ENCODE peak calls at places on chromosomes 2 and 18, in six cellular contexts. E, A, S, X, B and Q are unnamed samples.

GRCh38 chr2:213562539-213563180 is 278.4 kb downstream of the SPAG16 start:
- DNase-seq in S (no peak), A (no peak), X (no peak), E (no peak), B (no peak), Q (no peak)

GRCh38 chr2:168243061-168243460 is 4.3 kb downstream of the STK39 start:
- DNase-seq in S (no peak), E (no peak), A (no peak), X (no peak), B (no peak), Q (no peak)

GRCh38 chr2:102302458-102302857 is 8.9 kb upstream of the IL1RL1 start:
- DNase-seq in S (no peak), E (no peak), X (no peak), A (no peak), B (no peak), Q (no peak)

GRCh38 chr2:233535276-233535675 is 31.3 kb downstream of the USP40 start:
- DNase-seq in A (no peak), B (no peak), E (no peak), X (no peak), S (no peak), Q (no peak)

GRCh38 chr2:122980672-122981071 is 1044.4 kb upstream of the CNTNAP5 start:
- DNase-seq in E (no peak), B (peak; percentile 12), A (peak; percentile 59), S (no peak), X (no peak), Q (peak; percentile 39)

GRCh38 chr2:43228782-43229659 is 2.6 kb upstream of the ZFP36L2 start:
- DNase-seq in B (peak; percentile 30), E (no peak), X (no peak), A (no peak), S (no peak), Q (peak; percentile 33)

GRCh38 chr18:59604877-59605276 is 92.3 kb downstream of the CCBE1 start:
- DNase-seq in S (no peak), A (no peak), B (no peak), E (no peak), X (no peak), Q (peak; percentile 92)

GRCh38 chr18:77300579-77300978 is 50.9 kb downstream of the GALR1 start:
- DNase-seq in A (no peak), S (no peak), E (no peak), B (no peak), X (no peak), Q (no peak)

GRCh38 chr18:38966846-38967245 is 1401.2 kb upstream of the CELF4 start:
- DNase-seq in B (no peak), X (no peak), A (no peak), E (no peak), S (no peak), Q (peak; percentile 50)

GRCh38 chr2:74457549-74458131 is 598 bp upstream of the WBP1 start:
- DNase-seq in B (no peak), A (peak; percentile 86), E (no peak), X (no peak), S (peak; percentile 86), Q (peak; percentile 57)

GRCh38 chr2:189835855-189836558 is 51.8 kb downstream of the PMS1 start:
- DNase-seq in B (peak; percentile 31), A (no peak), X (no peak), E (no peak), S (no peak), Q (no peak)

GRCh38 chr18:10304853-10305252 is 149.6 kb upstream of the APCDD1 start:
- DNase-seq in X (no peak), B (peak; percentile 28), A (no peak), S (no peak), E (no peak), Q (peak; percentile 86)

GRCh38 chr2:36824281-36824680 is 127.8 kb downstream of the VIT start:
- DNase-seq in E (no peak), S (no peak), A (no peak), B (no peak), X (no peak), Q (no peak)

GRCh38 chr2:36820942-36821605 is 124.6 kb downstream of the VIT start:
- DNase-seq in S (no peak), X (no peak), E (no peak), A (no peak), B (no peak), Q (no peak)

GRCh38 chr2:36818542-36818941 is 122.0 kb downstream of the VIT start:
- DNase-seq in A (no peak), X (no peak), B (no peak), E (no peak), S (no peak), Q (no peak)

DNA sequence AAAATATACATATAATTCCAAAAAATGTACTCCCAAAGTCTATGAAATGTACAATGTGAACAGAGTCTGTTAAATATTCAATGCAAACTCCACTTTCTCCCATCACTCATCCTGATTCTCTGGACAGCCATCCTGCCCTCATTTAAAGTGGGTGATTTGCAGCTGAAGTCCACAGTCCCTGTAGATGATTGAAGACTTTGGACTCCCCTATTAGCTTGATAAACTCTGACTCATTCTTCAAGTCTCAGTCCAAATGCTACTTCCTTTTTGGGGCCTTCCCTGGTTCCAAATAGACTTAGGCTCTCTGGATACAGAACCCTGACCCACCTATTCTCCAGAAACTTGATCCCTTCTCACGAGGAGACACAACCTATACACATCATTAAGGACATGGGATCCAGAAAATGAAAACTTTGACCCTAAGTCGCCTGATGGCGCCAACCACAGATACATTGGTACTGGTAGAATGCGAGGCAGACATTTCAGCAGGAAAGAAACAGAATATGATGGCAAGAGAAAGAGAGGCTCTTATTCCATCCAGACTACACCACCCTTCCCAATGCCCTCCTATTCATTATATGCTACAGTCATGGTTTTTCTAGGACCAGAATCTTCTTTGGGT is 122.7 kb downstream of the VIT start:
- DNase-seq in B (no peak), A (no peak), X (no peak), S (no peak), E (no peak), Q (no peak)
- TF ChIP-seq CTCF in B (no peak), A (no peak), X (no peak), S (no peak), E (no peak), Q (no peak)

DNA sequence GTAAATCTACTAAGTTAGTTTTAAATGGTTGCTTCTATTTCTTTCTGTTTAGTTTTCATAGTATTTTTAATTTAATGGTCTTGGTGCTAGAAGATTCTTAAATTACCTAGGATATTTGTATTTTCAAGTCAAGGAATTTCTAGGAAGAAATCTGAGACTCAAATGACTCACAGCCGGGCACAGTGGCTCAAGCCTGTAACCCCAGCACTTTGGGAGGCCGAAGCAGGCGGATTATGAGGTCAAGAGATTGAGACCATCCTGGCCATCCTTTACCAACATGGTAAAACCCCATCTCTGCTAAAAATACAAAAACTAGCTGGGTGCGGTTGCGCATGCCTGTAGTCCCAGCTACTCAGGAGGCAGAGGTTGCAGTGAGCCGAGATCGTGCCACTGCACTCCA is 95.5 kb downstream of the C2orf74 start:
- DNase-seq in X (no peak), E (no peak), A (no peak), B (no peak), S (no peak), Q (no peak)
- H3K4me3 ChIP-seq in X (no peak overlapping the region), E (no peak overlapping the region), A (no peak overlapping the region), B (no peak overlapping the region), S (no peak overlapping the region), Q (no peak overlapping the region)

DNA sequence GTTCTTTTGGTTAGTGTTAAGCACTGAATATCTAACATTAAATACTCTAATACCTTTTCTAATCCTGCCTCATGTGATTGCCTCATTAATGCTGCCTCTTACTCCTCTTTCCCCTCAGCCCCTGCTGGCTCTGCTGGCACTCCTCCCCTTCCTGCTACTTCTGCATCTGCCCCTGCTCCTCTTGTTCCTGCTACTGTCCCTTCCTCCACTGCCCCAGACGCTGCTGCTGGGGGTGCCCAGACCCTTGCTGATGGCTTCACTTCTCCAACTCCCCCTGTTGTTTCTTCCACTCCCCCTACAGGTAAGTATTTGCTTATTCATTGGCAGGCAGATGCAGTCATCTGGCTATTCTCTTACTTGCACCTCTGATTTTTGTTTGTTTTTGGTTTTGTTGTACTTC is 68.5 kb downstream of the ABI2 start:
- DNase-seq in S (no peak), E (no peak), A (no peak), B (peak; percentile 32), X (no peak), Q (no peak)
- TF ChIP-seq CTCF in S (no peak), E (no peak), A (no peak), B (peak; percentile 66), X (peak; percentile 62), Q (peak; percentile 30)

GRCh38 chr18:79520473-79521390 is 125.0 kb downstream of the NFATC1 start:
- DNase-seq in S (no peak), E (no peak), X (no peak), B (no peak), A (peak; percentile 7), Q (no peak)
- H3K4me3 ChIP-seq in S (peak overlapping the region; percentile 22), E (no peak overlapping the region), X (no peak overlapping the region), B (no peak overlapping the region), A (no peak overlapping the region), Q (no peak overlapping the region)

DNA sequence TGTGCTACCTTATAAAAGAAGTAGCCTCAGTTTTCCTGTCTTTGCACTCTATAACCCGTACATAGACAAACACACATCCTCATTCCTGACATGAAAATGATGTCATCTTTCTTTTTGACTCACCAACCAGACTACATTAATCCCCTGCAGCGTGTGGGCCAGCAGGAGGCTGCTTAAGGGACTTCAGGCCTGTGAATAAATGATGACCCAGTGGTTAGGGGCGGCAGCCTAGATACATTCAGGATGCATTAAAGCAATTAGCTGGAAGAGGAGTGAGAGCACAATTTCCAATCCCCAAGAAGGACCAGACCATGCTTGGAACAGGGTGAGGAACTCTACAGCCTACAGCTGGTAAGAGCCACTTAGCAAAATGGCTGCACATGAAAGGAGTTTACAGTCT is 57.3 kb upstream of the KLF7 start:
- DNase-seq in X (no peak), S (no peak), B (peak; percentile 81), E (no peak), A (no peak), Q (peak; percentile 89)
- TF ChIP-seq CTCF in X (no peak), S (no peak), B (peak; percentile 31), E (no peak), A (no peak), Q (peak; percentile 30)

GRCh38 chr2:222239945-222240675 is 58.7 kb downstream of the PAX3 start:
- DNase-seq in S (no peak), B (no peak), X (no peak), A (no peak), E (no peak), Q (no peak)
- H3K4me3 ChIP-seq in S (no peak overlapping the region), B (no peak overlapping the region), X (no peak overlapping the region), A (no peak overlapping the region), E (no peak overlapping the region), Q (no peak overlapping the region)

DNA sequence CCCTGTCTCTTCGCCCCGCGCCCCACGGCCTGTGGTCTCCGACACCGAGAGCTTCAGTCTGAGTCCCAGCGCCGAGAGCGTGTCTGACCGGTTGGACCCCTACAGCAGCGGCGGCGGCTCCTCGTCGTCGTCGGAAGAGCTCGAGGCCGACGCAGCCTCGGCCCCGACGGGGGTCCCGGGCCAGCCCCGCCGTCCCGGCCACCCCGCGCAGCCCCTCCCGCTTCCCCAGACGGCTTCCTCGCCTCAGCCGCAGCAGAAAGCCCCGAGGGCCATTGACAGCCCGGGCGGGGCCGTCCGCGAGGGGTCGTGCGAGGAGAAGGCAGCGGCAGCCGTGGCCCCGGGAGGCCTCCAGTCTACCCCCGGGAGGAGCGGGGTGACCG is 1.3 kb downstream of the PHLPP1 start:
- DNase-seq in A (peak; percentile 60), E (peak; percentile 32), X (no peak), B (peak; percentile 35), S (peak; percentile 46), Q (no peak)
- TF ChIP-seq CTCF in A (no peak), E (no peak), X (peak; percentile 2), B (peak; percentile 36), S (no peak), Q (no peak)